ENCODE peak calls at places on chromosomes 3 and 15, in nine cellular contexts. I is hepatic stellate cell; D is chondrocyte; H is cardiac fibroblast; Y is breast epithelium; R is fibroblast of villous mesenchyme; N is neural crest cell; B is HEK293T; E is activated CD4-positive, alpha-beta memory T cell treated with anti-CD3 and anti-CD28 coated beads, Interleukin-2, amount 10 ng/mL, durations not matched to agents 7 days and 5 days. A is an unnamed sample.

GRCh38 chr15:48766196-48766595 is 44.7 kb downstream of the CEP152 start:
- DNase-seq in I (no peak), D (no peak), H (peak), Y (no peak), R (no peak), N (no peak), B (no peak), E (no peak), A (no peak)

GRCh38 chr3:133230191-133230590 is 169.7 kb upstream of the BFSP2 start:
- DNase-seq in I (no peak), D (no peak), H (peak), Y (no peak), R (no peak), N (no peak), B (no peak), E (no peak), A (no peak)

GRCh38 chr3:194243172-194243861 is 107.4 kb downstream of the HES1 start:
- DNase-seq in I (no peak), D (no peak), H (no peak), Y (no peak), R (no peak), N (no peak), B (no peak), E (no peak), A (no peak)

GRCh38 chr15:74519311-74519710 is 21.7 kb upstream of the ARID3B start:
- DNase-seq in I (no peak), D (no peak), H (peak), Y (no peak), R (peak), N (no peak), B (no peak), E (no peak), A (no peak)

GRCh38 chr15:34837246-34838016 is 42.1 kb upstream of the ACTC1 start:
- DNase-seq in I (peak), D (no peak), H (peak), Y (no peak), R (peak), N (no peak), B (no peak), E (no peak), A (peak)

GRCh38 chr15:63803106-63803886 is 30.5 kb downstream of the HERC1 start:
- DNase-seq in I (no peak), D (no peak), H (no peak), Y (no peak), R (no peak), N (no peak), B (no peak), E (no peak), A (no peak)

GRCh38 chr3:7779331-7779730 is 722.3 kb upstream of the LMCD1 start:
- DNase-seq in I (no peak), D (no peak), H (peak), Y (no peak), R (no peak), N (no peak), B (no peak), E (no peak), A (no peak)

GRCh38 chr3:188194327-188194726 is 40.4 kb downstream of the LPP start:
- DNase-seq in I (no peak), D (no peak), H (no peak), Y (no peak), R (peak), N (no peak), B (no peak), E (no peak), A (no peak)

GRCh38 chr3:180036678-180037455 is at the start of gene PEX5L:
- DNase-seq in I (peak), D (peak), H (peak), Y (peak), R (peak), N (peak), B (peak), E (peak), A (peak)

GRCh38 chr3:23256741-23257435 is 53.8 kb downstream of the UBE2E2 start:
- DNase-seq in I (no peak), D (no peak), H (no peak), Y (no peak), R (no peak), N (no peak), B (no peak), E (no peak), A (no peak)